ENCODE peak calls at places on chromosomes 5 and 9, in four cellular contexts. M is astrocyte, G is breast epithelium, F is keratinocyte. C is an unnamed sample.

GRCh38 chr5:146409081-146409671 is 38.0 kb upstream of the TCERG1 start:
- DNase-seq in G (no peak), M (peak; percentile 77), F (no peak), C (peak; percentile 22)

GRCh38 chr5:135051399-135051798 is 17.4 kb upstream of the PITX1 start:
- DNase-seq in M (no peak), F (no peak), G (no peak), C (no peak)

GRCh38 chr5:32869216-32869615 is 158.1 kb downstream of the NPR3 start:
- DNase-seq in G (no peak), M (peak; percentile 83), F (no peak), C (peak; percentile 78)

GRCh38 chr9:123922911-123923310 is 7.0 kb downstream of the DENND1A start:
- DNase-seq in M (no peak), G (no peak), F (no peak), C (no peak)

GRCh38 chr5:66666778-66667177 is 70.6 kb downstream of the MAST4 start:
- DNase-seq in M (no peak), G (no peak), F (no peak), C (no peak)

GRCh38 chr9:5441043-5441442 is 3.3 kb upstream of the PLGRKT start:
- DNase-seq in F (no peak), M (peak; percentile 54), G (no peak), C (no peak)

GRCh38 chr9:127983847-127984289 is 3.1 kb upstream of the EEIG1 start:
- DNase-seq in M (no peak), F (no peak), G (no peak), C (no peak)

GRCh38 chr5:13378073-13378472 is 566.4 kb downstream of the DNAH5 start:
- DNase-seq in G (no peak), M (peak; percentile 63), F (no peak), C (peak; percentile 49)

GRCh38 chr9:93077367-93077766 is 18.6 kb upstream of the CARD19 start:
- DNase-seq in F (no peak), M (no peak), G (no peak), C (no peak)

GRCh38 chr9:84339951-84340350 is 607 bp downstream of the SLC28A3 start:
- DNase-seq in G (no peak), M (no peak), F (no peak), C (no peak)

GRCh38 chr5:5271606-5272321 is 131.6 kb downstream of the ADAMTS16 start:
- DNase-seq in F (no peak), G (no peak), M (peak; percentile 89), C (no peak)

GRCh38 chr5:73957397-73958001 is 331.5 kb downstream of the ARHGEF28 start:
- DNase-seq in F (peak; percentile 98), G (no peak), M (peak; percentile 49), C (no peak)

GRCh38 chr5:54315736-54316135 is 5.4 kb upstream of the ARL15 start:
- DNase-seq in F (no peak), M (no peak), G (no peak), C (no peak)

GRCh38 chr9:84819446-84819845 is 149.9 kb downstream of the NTRK2 start:
- DNase-seq in M (no peak), F (no peak), G (no peak), C (no peak)

GRCh38 chr9:37936376-37936775 is 32.4 kb upstream of the SLC25A51 start:
- DNase-seq in F (no peak), M (no peak), G (no peak), C (no peak)

GRCh38 chr9:3696368-3696767 is 170.6 kb upstream of the RFX3 start:
- DNase-seq in F (no peak), G (no peak), M (no peak), C (no peak)

GRCh38 chr5:1363581-1363980 is 18.7 kb upstream of the CLPTM1L start:
- DNase-seq in G (no peak), M (no peak), F (no peak), C (no peak)

GRCh38 chr5:139392678-139393496 is 2.0 kb downstream of the PROB1 start:
- DNase-seq in G (no peak), F (no peak), M (no peak), C (no peak)

GRCh38 chr5:95216136-95216955 is 68.5 kb downstream of the MCTP1 start:
- DNase-seq in F (no peak), M (no peak), G (no peak), C (no peak)

GRCh38 chr5:164306662-164307061 is 801.2 kb downstream of the MAT2B start:
- DNase-seq in M (peak; percentile 81), F (no peak), G (no peak), C (peak; percentile 61)

GRCh38 chr5:172771439-172772111 is 580 bp upstream of the DUSP1 start:
- DNase-seq in F (no peak), G (no peak), M (no peak), C (peak; percentile 70)

GRCh38 chr5:170809551-170809950 is 26.0 kb downstream of the GABRP start:
- DNase-seq in F (no peak), G (no peak), M (peak; percentile 48), C (peak; percentile 32)

GRCh38 chr5:40442346-40442745 is 237.4 kb upstream of the PTGER4 start:
- DNase-seq in M (peak; percentile 17), F (no peak), G (no peak), C (no peak)

GRCh38 chr9:114153761-114154596 is 1.4 kb upstream of the COL27A1 start:
- DNase-seq in F (no peak), M (peak; percentile 19), G (no peak), C (no peak)

GRCh38 chr9:129714393-129715051 is 38.3 kb downstream of the PTGES start:
- DNase-seq in F (no peak), G (no peak), M (peak; percentile 14), C (peak; percentile 52)

GRCh38 chr9:129708799-129709198 is 43.4 kb downstream of the PRRX2 start:
- DNase-seq in G (no peak), M (no peak), F (no peak), C (peak; percentile 30)

GRCh38 chr9:129716091-129716490 is 36.8 kb downstream of the PTGES start:
- DNase-seq in M (peak; percentile 25), G (no peak), F (no peak), C (peak; percentile 86)

GRCh38 chr9:129709471-129710460 is 43.1 kb downstream of the PTGES start:
- DNase-seq in F (no peak), M (no peak), G (no peak), C (no peak)

GRCh38 chr9:129712595-129713524 is 40.0 kb downstream of the PTGES start:
- DNase-seq in G (no peak), F (no peak), M (peak; percentile 70), C (peak; percentile 84)
- TF ChIP-seq CTCF in G (no peak), F (no peak), M (no peak), C (no peak)

GRCh38 chr5:180818275-180818674 is 15.7 kb upstream of the MGAT1 start:
- DNase-seq in G (no peak), F (no peak), M (no peak), C (no peak)

GRCh38 chr5:180817847-180818246 is 15.2 kb upstream of the MGAT1 start:
- DNase-seq in F (no peak), G (no peak), M (no peak), C (no peak)

GRCh38 chr5:180818942-180819341 is 16.3 kb upstream of the MGAT1 start:
- DNase-seq in G (no peak), M (no peak), F (no peak), C (no peak)

GRCh38 chr5:180815241-180816031 is 12.8 kb upstream of the MGAT1 start:
- DNase-seq in F (no peak), G (no peak), M (no peak), C (no peak)

DNA sequence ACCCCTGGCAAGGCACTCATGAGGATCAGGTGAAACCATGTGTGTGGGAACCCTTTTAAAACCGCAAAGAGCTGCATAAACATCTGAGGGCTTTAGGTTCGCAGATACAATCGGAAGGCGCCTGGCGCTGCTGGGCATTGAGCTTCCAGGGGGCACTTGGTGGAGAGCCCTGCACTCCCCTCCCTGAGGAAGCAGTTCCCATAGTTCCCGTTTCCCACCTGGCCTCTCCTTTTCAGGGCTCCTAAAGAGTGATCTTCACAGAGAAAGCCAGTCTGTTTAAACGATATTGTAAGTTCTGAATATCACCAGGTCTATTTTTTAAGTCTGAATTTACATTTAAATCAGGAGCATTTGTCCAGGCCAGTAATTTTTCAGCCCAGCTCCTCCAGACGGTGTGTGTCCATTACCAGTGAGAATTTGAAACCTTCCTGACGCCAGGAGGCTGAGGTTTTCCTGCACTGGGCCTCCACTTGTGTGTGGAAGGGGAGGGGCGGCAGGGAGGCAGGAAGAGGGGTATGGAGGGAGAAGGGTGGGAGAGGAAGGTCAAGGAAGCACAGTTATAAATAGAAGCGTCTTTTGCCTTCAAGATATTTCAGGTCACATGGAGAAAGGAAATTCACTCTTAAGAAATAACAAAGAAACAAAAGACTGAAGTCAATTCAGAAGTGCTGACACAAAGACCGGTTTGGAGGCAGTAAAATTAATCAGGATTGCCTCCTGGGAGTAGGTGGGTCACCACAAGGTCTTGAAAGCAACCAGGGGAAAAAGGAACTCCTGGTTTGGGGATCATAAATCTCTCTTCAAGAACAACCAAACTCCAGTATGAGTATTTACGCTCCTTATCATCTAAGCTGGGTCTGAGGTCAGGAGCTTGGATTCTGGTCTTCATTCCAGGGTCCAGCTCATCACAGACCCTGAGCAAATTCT is 14.3 kb upstream of the MGAT1 start:
- DNase-seq in M (peak; percentile 69), G (no peak), F (no peak), C (peak; percentile 83)
- H3K4me3 ChIP-seq in M (no peak overlapping the region), G (no peak overlapping the region), F (no peak overlapping the region), C (no peak overlapping the region)

GRCh38 chr5:133610489-133611356 is 1.6 kb downstream of the FSTL4 start:
- DNase-seq in M (peak; percentile 12), G (peak; percentile 75), F (no peak), C (no peak)
- TF ChIP-seq CTCF in M (peak; percentile 14), G (peak; percentile 31), F (peak; percentile 69), C (peak; percentile 32)

GRCh38 chr9:29211681-29212589 is 1638.7 kb upstream of the C9orf72 start:
- DNase-seq in F (no peak), M (no peak), G (no peak), C (peak; percentile 7)
- H3K4me3 ChIP-seq in F (peak overlapping the region; percentile 55), M (peak overlapping the region; percentile 61), G (peak overlapping the region; percentile 17), C (peak overlapping the region; percentile 45)

C was measured in fibroblast of the aortic adventitia.